ENCODE peak calls at places on chromosomes 4 and X, in four cellular contexts. Y, Z, K and Q are unnamed samples.

GRCh38 chrX:136742721-136743379 is 37.9 kb downstream of the ARHGEF6 start:
- DNase-seq in K (no peak), Z (no peak), Y (no peak), Q (no peak)

GRCh38 chr4:1043658-1044468 is 32.4 kb downstream of the FGFRL1 start:
- DNase-seq in Y (peak; percentile 84), Z (peak; percentile 73), K (peak; percentile 96), Q (no peak)

GRCh38 chr4:142567199-142567598 is 278.9 kb downstream of the INPP4B start:
- DNase-seq in K (no peak), Z (peak; percentile 49), Y (no peak), Q (no peak)

GRCh38 chr4:4762909-4763814 is 96.3 kb upstream of the MSX1 start:
- DNase-seq in K (no peak), Y (no peak), Z (peak; percentile 63), Q (peak; percentile 86)

GRCh38 chr4:88705805-88706518 is 8.3 kb upstream of the NAP1L5 start:
- DNase-seq in Y (no peak), K (no peak), Z (no peak), Q (no peak)

GRCh38 chrX:130726661-130727060 is 176.3 kb downstream of the ENOX2 start:
- DNase-seq in K (no peak), Z (no peak), Y (no peak), Q (no peak)

GRCh38 chr4:102868153-102868781 is 525 bp upstream of the CISD2 start:
- DNase-seq in Z (no peak), K (no peak), Y (no peak), Q (no peak)

GRCh38 chrX:19377799-19378198 is 34.1 kb downstream of the PDHA1 start:
- DNase-seq in K (no peak), Z (no peak), Y (no peak), Q (no peak)

GRCh38 chr4:90220453-90220852 is 93.3 kb downstream of the CCSER1 start:
- DNase-seq in Y (no peak), Z (no peak), K (no peak), Q (no peak)

GRCh38 chrX:54358424-54359211 is 772 bp upstream of the WNK3 start:
- DNase-seq in Z (peak; percentile 81), K (no peak), Y (no peak), Q (no peak)

GRCh38 chrX:93422693-93423092 is 250.7 kb downstream of the NAP1L3 start:
- DNase-seq in Y (peak; percentile 0), Z (no peak), K (peak; percentile 12), Q (no peak)

GRCh38 chr4:175622887-175623286 is 189.2 kb downstream of the GPM6A start:
- DNase-seq in Y (no peak), K (no peak), Z (no peak), Q (no peak)

GRCh38 chrX:13598877-13599276 is 29.5 kb downstream of the EGFL6 start:
- DNase-seq in Z (no peak), Y (no peak), K (peak; percentile 9), Q (no peak)

GRCh38 chr4:77877771-77878170 is 15.1 kb downstream of the MRPL1 start:
- DNase-seq in Z (no peak), K (no peak), Y (no peak), Q (no peak)

GRCh38 chrX:38881727-38882126 is 80.5 kb downstream of the MID1IP1 start:
- DNase-seq in Y (no peak), Z (no peak), K (no peak), Q (peak; percentile 73)

GRCh38 chrX:101237041-101237440 is 17.5 kb downstream of the DRP2 start:
- DNase-seq in K (no peak), Z (no peak), Y (no peak), Q (no peak)

GRCh38 chr4:112234952-112235609 is 3.5 kb downstream of the AP1AR start:
- DNase-seq in Y (peak; percentile 66), Z (no peak), K (peak; percentile 54), Q (peak; percentile 19)

GRCh38 chrX:16807976-16808542 is 21.8 kb downstream of the TXLNG start:
- DNase-seq in Z (no peak), K (peak; percentile 25), Y (peak; percentile 64), Q (no peak)

GRCh38 chrX:72358313-72358712 is 52.6 kb upstream of the CITED1 start:
- DNase-seq in K (no peak), Y (no peak), Z (no peak), Q (no peak)

GRCh38 chrX:16786791-16787735 is 797 bp downstream of the TXLNG start:
- DNase-seq in Z (peak; percentile 46), K (peak; percentile 55), Y (no peak), Q (no peak)

GRCh38 chr4:55303818-55304217 is 42.2 kb upstream of the SRD5A3 start:
- DNase-seq in Z (no peak), Y (no peak), K (no peak), Q (no peak)

GRCh38 chrX:65406532-65406931 is 128.1 kb downstream of the LAS1L start:
- DNase-seq in Y (no peak), K (no peak), Z (peak; percentile 49), Q (no peak)

GRCh38 chrX:74519870-74520269 is 94.6 kb downstream of the RLIM start:
- DNase-seq in K (no peak), Z (no peak), Y (no peak), Q (no peak)

GRCh38 chr4:2797188-2797544 is 4.3 kb downstream of the SH3BP2 start:
- DNase-seq in Z (no peak), Y (no peak), K (no peak), Q (no peak)
- TF ChIP-seq GABPA in Z (no peak), Y (no peak), K (no peak), Q (no peak)

GRCh38 chr4:151417164-151417571 is 8.2 kb downstream of the FHIP1A start:
- DNase-seq in Z (no peak), Y (peak; percentile 46), K (no peak), Q (no peak)
- TF ChIP-seq SRF in Z (no peak), Y (no peak), K (no peak), Q (no peak)

DNA sequence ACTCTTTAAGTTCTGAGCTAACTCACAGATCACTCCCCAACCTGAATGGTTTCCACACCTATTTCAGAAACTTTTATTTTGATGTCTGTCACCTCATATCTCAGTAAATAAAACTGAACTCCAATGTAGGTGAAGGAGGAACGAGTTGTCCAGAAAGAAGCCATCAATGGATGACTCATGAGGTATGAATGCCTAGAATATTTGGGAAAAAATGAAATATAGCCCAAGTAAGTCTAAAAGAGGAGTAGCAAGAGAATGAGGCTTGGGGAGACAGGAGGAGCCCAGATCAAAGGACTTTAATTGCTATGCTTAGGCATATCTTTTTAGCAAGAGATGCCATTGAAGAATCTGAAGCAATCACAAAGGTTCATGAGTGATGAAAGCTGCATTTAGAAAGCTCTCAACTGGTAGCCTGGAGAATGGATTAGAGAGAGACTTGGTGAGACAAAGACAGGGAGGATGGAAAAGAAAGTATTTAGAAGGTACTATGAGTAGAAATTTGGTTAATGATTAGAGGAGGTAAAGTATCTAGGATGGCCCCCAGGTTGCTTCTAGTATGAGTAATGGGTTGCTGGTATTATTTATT is 39.3 kb downstream of the NOCT start:
- DNase-seq in Y (no peak), Z (no peak), K (no peak), Q (no peak)
- TF ChIP-seq USF2 in Y (no peak), Z (no peak), K (no peak), Q (no peak)

GRCh38 chr4:36399762-36400353 is 118.4 kb downstream of the DTHD1 start:
- DNase-seq in K (no peak), Y (peak; percentile 2), Z (no peak), Q (peak; percentile 24)
- TF ChIP-seq GABPA in K (no peak), Y (no peak), Z (no peak), Q (no peak)